ENCODE peak calls at places on chromosomes 13 and 19, in five cellular contexts. O, A, S, P and F are unnamed samples.

GRCh38 chr19:17777840-17778620 is 16.9 kb upstream of the B3GNT3 start:
- DNase-seq in O (peak; percentile 80), A (peak; percentile 25), S (no peak), P (no peak), F (peak; percentile 83)

GRCh38 chr19:15248106-15248505 is 15.9 kb upstream of the EPHX3 start:
- DNase-seq in O (no peak), A (no peak), S (no peak), P (no peak), F (no peak)

GRCh38 chr19:35590875-35591274 is 4.9 kb downstream of the PMIS2 start:
- DNase-seq in O (no peak), A (no peak), S (no peak), P (no peak), F (no peak)

GRCh38 chr13:42707596-42707995 is 73.8 kb upstream of the FAM216B start:
- DNase-seq in O (no peak), A (peak; percentile 79), S (no peak), P (no peak), F (no peak)

GRCh38 chr19:10420444-10421239 is at the start of gene PDE4A:
- DNase-seq in O (no peak), A (peak; percentile 50), S (no peak), P (no peak), F (no peak)

GRCh38 chr13:114128624-114129522 is 3.5 kb downstream of the RASA3 start:
- DNase-seq in O (peak; percentile 79), A (peak; percentile 97), S (peak; percentile 91), P (peak; percentile 86), F (no peak)

GRCh38 chr13:27266937-27267336 is 3.7 kb upstream of the RASL11A start:
- DNase-seq in O (no peak), A (no peak), S (no peak), P (no peak), F (no peak)

GRCh38 chr19:19280561-19280960 is 7.5 kb upstream of the TM6SF2 start:
- DNase-seq in O (no peak), A (peak; percentile 18), S (no peak), P (no peak), F (no peak)

GRCh38 chr19:16394681-16395375 is 70.2 kb downstream of the KLF2 start:
- DNase-seq in O (no peak), A (peak; percentile 40), S (no peak), P (no peak), F (no peak)

GRCh38 chr13:43153436-43154082 is 130.2 kb downstream of the DNAJC15 start:
- DNase-seq in O (no peak), A (peak; percentile 95), S (no peak), P (no peak), F (peak; percentile 80)

GRCh38 chr13:106533940-106534843 is 1.3 kb downstream of the EFNB2 start:
- DNase-seq in O (peak; percentile 63), A (peak; percentile 79), S (no peak), P (no peak), F (no peak)

GRCh38 chr19:56113071-56113632 is 7.9 kb downstream of the ZNF787 start:
- DNase-seq in O (no peak), A (no peak), S (no peak), P (no peak), F (no peak)

GRCh38 chr13:27132538-27132937 is 39.1 kb downstream of the USP12 start:
- DNase-seq in O (no peak), A (no peak), S (no peak), P (no peak), F (no peak)

GRCh38 chr13:113794086-113794485 is 35.1 kb downstream of the TMEM255B start:
- DNase-seq in O (no peak), A (no peak), S (no peak), P (no peak), F (no peak)

GRCh38 chr13:64568748-64569147 is 2661.4 kb downstream of the PCDH9 start:
- DNase-seq in O (no peak), A (no peak), S (no peak), P (no peak), F (no peak)

GRCh38 chr19:32324631-32325215 is 20.7 kb upstream of the ZNF507 start:
- DNase-seq in O (no peak), A (no peak), S (no peak), P (no peak), F (no peak)

GRCh38 chr13:90686438-90686837 is 661.0 kb upstream of the MIR17HG start:
- DNase-seq in O (no peak), A (peak; percentile 92), S (no peak), P (no peak), F (peak; percentile 58)

GRCh38 chr13:112849500-112849899 is 119.5 kb upstream of the MCF2L start:
- DNase-seq in O (no peak), A (peak; percentile 23), S (no peak), P (no peak), F (no peak)

GRCh38 chr19:5186293-5187050 is 154.1 kb downstream of the PTPRS start:
- DNase-seq in O (no peak), A (peak; percentile 73), S (peak; percentile 64), P (no peak), F (no peak)

GRCh38 chr19:47190167-47190727 is 40.8 kb downstream of the BBC3 start:
- DNase-seq in O (peak; percentile 79), A (peak; percentile 89), S (no peak), P (peak; percentile 48), F (peak; percentile 14)

GRCh38 chr13:43132228-43132627 is 108.8 kb downstream of the DNAJC15 start:
- DNase-seq in O (peak; percentile 42), A (peak; percentile 54), S (no peak), P (no peak), F (peak; percentile 75)

GRCh38 chr13:109719962-109720646 is 66.3 kb downstream of the IRS2 start:
- DNase-seq in O (no peak), A (no peak), S (no peak), P (no peak), F (no peak)

GRCh38 chr19:10625003-10625761 is at the start of gene SLC44A2:
- DNase-seq in O (peak; percentile 93), A (peak; percentile 44), S (no peak), P (no peak), F (peak; percentile 92)

GRCh38 chr13:92573467-92574057 is 653.0 kb upstream of the GPC6 start:
- DNase-seq in O (no peak), A (peak; percentile 33), S (no peak), P (no peak), F (no peak)

GRCh38 chr13:34361528-34361927 is 543.6 kb downstream of the RFC3 start:
- DNase-seq in O (no peak), A (peak; percentile 13), S (no peak), P (no peak), F (no peak)

GRCh38 chr19:55620410-55620809 is 4.0 kb downstream of the ZNF784 start:
- DNase-seq in O (no peak), A (no peak), S (no peak), P (no peak), F (no peak)

GRCh38 chr13:67366533-67366932 is 136.4 kb upstream of the PCDH9 start:
- DNase-seq in O (no peak), A (peak; percentile 14), S (no peak), P (no peak), F (no peak)

GRCh38 chr19:1863638-1864479 is 480 bp upstream of the KLF16 start:
- DNase-seq in O (peak; percentile 92), A (peak; percentile 88), S (peak; percentile 84), P (peak; percentile 92), F (peak; percentile 93)

GRCh38 chr19:38952395-38953165 is 21.8 kb downstream of the MRPS12 start:
- DNase-seq in O (peak; percentile 26), A (no peak), S (no peak), P (no peak), F (no peak)

GRCh38 chr13:112078879-112079526 is 12.1 kb downstream of the SOX1 start:
- DNase-seq in O (no peak), A (no peak), S (no peak), P (no peak), F (no peak)

GRCh38 chr13:36244073-36244472 is 29.7 kb upstream of the SOHLH2 start:
- DNase-seq in O (no peak), A (no peak), S (no peak), P (no peak), F (no peak)

GRCh38 chr13:77828815-77829214 is 89.8 kb downstream of the EDNRB start:
- DNase-seq in O (no peak), A (no peak), S (no peak), P (no peak), F (no peak)

GRCh38 chr19:5863030-5863665 is 7.2 kb downstream of the FUT5 start:
- DNase-seq in O (no peak), A (no peak), S (no peak), P (no peak), F (no peak)

GRCh38 chr19:1252221-1252817 is 3.9 kb downstream of the MIDN start:
- DNase-seq in O (peak; percentile 86), A (peak; percentile 96), S (peak; percentile 96), P (no peak), F (peak; percentile 54)

DNA sequence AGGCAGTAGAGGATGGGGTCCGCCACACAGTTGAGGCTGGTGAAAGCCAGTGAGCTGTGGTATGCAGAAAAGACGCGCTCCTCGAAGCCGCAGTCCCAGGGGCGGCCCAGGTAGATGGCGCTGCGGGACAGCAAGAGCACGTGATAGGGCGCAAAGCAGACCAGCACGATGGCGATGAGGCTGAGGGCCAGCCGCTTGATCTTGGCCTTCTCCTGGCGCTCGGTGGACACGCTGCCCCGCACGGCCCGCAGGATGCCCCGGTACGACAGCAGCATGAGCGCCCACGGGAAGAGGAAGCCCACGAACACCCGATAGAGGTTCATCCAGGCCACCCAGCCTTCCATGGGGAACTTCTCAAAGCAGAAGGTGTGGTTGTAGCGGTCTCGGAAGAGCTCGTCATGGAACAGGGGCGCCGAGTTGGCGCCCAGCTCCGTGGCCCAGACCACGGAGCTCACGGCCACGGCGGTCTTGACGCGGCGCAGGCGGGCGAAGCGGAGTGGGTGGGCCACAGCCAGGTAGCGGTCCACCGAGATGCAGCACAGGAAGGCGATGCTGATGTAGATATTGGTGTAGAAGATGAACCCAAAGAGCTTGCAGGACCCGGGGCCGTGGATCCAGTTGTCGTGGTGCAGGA is 6.5 kb upstream of the OPA3 start:
- DNase-seq in O (peak; percentile 73), A (peak; percentile 34), S (no peak), P (no peak), F (no peak)
- TF ChIP-seq CTCF in O (peak; percentile 20), A (peak; percentile 46), S (no peak), P (no peak), F (no peak)

GRCh38 chr13:74850893-74851292 is 631.1 kb downstream of the TBC1D4 start:
- DNase-seq in O (no peak), A (no peak), S (no peak), P (no peak), F (no peak)
- H3K27ac ChIP-seq in O (no peak overlapping the region), A (no peak overlapping the region), S (no peak overlapping the region), P (no peak overlapping the region), F (no peak overlapping the region)

GRCh38 chr13:52738719-52739467 is 727 bp downstream of the CNMD start:
- DNase-seq in O (no peak), A (no peak), S (no peak), P (no peak), F (no peak)
- TF ChIP-seq CTCF in O (no peak), A (peak; percentile 33), S (peak; percentile 66), P (peak; percentile 46), F (no peak)

GRCh38 chr13:30418886-30419459 is 3.3 kb upstream of the UBE2L5 start:
- DNase-seq in O (no peak), A (no peak), S (no peak), P (no peak), F (no peak)

GRCh38 chr13:30421093-30422055 is 919 bp upstream of the UBE2L5 start:
- DNase-seq in O (peak; percentile 82), A (peak; percentile 87), S (peak; percentile 85), P (peak; percentile 10), F (peak; percentile 71)

GRCh38 chr13:30415430-30416030 is 6.8 kb upstream of the UBE2L5 start:
- DNase-seq in O (no peak), A (peak; percentile 28), S (no peak), P (no peak), F (no peak)

GRCh38 chr13:30416471-30416870 is 5.8 kb upstream of the UBE2L5 start:
- DNase-seq in O (no peak), A (no peak), S (no peak), P (no peak), F (no peak)

GRCh38 chr13:30418075-30418715 is 4.1 kb upstream of the UBE2L5 start:
- DNase-seq in O (no peak), A (no peak), S (no peak), P (no peak), F (no peak)
- H3K27ac ChIP-seq in O (peak overlapping the region; percentile 98), A (no peak overlapping the region), S (no peak overlapping the region), P (no peak overlapping the region), F (no peak overlapping the region)